ENCODE peak calls at places on chromosome 7, in five cellular contexts. E is stomach, Q is adrenal gland, G is vagina, H is A549. V is an unnamed sample.

GRCh38 chr7:121003986-121004685 is 15.6 kb downstream of the CPED1 start:
- DNase-seq in E (no peak), H (no peak), G (no peak), Q (no peak), V (no peak)

GRCh38 chr7:148852272-148852671 is 31.8 kb downstream of the EZH2 start:
- DNase-seq in E (no peak), Q (no peak), H (no peak), G (no peak), V (no peak)

GRCh38 chr7:95509199-95509598 is 23.5 kb downstream of the ASB4 start:
- DNase-seq in Q (peak), G (no peak), E (no peak), H (no peak), V (no peak)

GRCh38 chr7:137961200-137962177 is 40.4 kb downstream of the CREB3L2 start:
- DNase-seq in H (no peak), G (no peak), E (no peak), Q (no peak), V (peak)

GRCh38 chr7:137337902-137338301 is 5.6 kb downstream of the PTN start:
- DNase-seq in Q (no peak), G (no peak), H (no peak), E (no peak), V (no peak)

GRCh38 chr7:118946283-118946682 is 721.8 kb downstream of the ANKRD7 start:
- DNase-seq in H (no peak), Q (no peak), E (no peak), G (no peak), V (no peak)

GRCh38 chr7:29381206-29382094 is 182.2 kb upstream of the PRR15 start:
- DNase-seq in Q (no peak), G (no peak), E (no peak), H (no peak), V (no peak)

GRCh38 chr7:133853706-133854276 is 273.3 kb upstream of the LRGUK start:
- DNase-seq in H (peak), G (no peak), Q (no peak), E (peak), V (peak)

GRCh38 chr7:29255839-29256782 is 61.5 kb downstream of the CHN2 start:
- DNase-seq in H (no peak), Q (no peak), E (no peak), G (no peak), V (peak)

GRCh38 chr7:135335628-135336139 is 102.0 kb downstream of the STRA8 start:
- DNase-seq in Q (peak), G (no peak), H (peak), E (peak), V (peak)

GRCh38 chr7:133330085-133330484 is 77.2 kb downstream of the EXOC4 start:
- DNase-seq in E (no peak), G (no peak), Q (no peak), H (no peak), V (no peak)

GRCh38 chr7:101924171-101924570 is 106.7 kb downstream of the CUX1 start:
- DNase-seq in E (no peak), H (no peak), Q (no peak), G (no peak), V (peak)

GRCh38 chr7:149147730-149148653 is 739 bp downstream of the ZNF398 start:
- DNase-seq in H (peak), Q (peak), E (peak), G (no peak), V (peak)

GRCh38 chr7:116525298-116525912 is 569 bp downstream of the CAV1 start:
- DNase-seq in Q (no peak), G (no peak), E (peak), H (no peak), V (peak)

GRCh38 chr7:52749880-52750279 is 285.6 kb upstream of the POM121L12 start:
- DNase-seq in H (no peak), G (no peak), Q (no peak), E (no peak), V (no peak)

GRCh38 chr7:25124485-25125136 is 449 bp downstream of the CYCS start:
- DNase-seq in E (no peak), H (no peak), G (peak), Q (no peak), V (peak)

GRCh38 chr7:25121599-25121998 is 3.5 kb downstream of the CYCS start:
- DNase-seq in E (no peak), H (no peak), Q (no peak), G (no peak), V (no peak)

GRCh38 chr7:25122373-25122772 is 2.7 kb downstream of the CYCS start:
- DNase-seq in G (no peak), H (no peak), E (no peak), Q (no peak), V (no peak)

GRCh38 chr7:25125137-25125946 is at the start of gene CYCS:
- DNase-seq in Q (peak), H (peak), E (peak), G (peak), V (peak)
- TF ChIP-seq POLR2A in Q (peak), H (peak), E (no peak), G (peak), V (peak)

GRCh38 chr7:100130608-100131453 is 4.1 kb downstream of the MBLAC1 start:
- DNase-seq in G (no peak), E (peak), Q (peak), H (peak), V (peak)
- TF ChIP-seq POLR2A in G (no peak), E (no peak), Q (peak), H (no peak), V (no peak)

DNA sequence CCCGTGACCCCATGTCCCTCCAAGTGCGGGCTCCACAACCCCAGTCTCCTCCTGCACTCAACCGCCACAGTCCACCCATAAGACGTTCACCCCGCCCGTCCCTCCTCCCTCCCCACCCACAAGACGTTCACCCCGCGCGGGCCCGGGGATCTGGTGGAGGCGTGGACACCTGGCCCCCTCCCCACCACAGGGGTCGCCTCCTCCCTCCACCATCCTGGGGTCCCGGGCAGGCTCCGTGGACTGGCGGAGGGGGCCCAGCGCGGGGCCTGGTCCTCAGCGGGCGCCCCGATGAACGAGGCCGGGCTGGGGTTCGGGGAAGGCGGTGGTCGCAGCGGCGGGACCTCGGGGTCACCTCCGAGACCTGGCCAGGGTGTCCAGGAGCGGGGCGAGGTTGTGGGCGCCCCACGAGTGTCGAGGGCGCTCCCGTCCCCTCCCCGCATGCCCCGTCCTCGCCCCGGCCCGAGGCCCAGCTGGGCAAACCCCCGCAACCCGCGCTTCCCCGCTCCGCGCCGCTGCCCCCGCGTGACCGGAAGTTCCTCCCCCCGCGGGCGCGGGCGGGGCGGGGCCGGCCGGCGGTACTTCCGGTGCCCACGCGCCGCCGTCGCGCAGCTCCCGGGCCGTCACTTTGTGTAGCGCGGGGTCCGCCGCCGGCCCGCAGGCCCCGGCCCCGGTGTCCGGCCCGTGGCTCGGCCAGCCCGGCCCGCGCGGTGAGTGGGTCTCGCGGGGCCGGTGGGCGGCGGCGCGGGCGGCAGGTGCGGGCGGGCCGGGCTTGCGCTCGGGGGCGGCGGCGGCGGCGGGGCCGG is at the start of gene ZNF316:
- DNase-seq in G (no peak), Q (peak), E (peak), H (peak), V (peak)
- TF ChIP-seq POLR2A in G (peak), Q (peak), E (no peak), H (peak), V (peak)

DNA sequence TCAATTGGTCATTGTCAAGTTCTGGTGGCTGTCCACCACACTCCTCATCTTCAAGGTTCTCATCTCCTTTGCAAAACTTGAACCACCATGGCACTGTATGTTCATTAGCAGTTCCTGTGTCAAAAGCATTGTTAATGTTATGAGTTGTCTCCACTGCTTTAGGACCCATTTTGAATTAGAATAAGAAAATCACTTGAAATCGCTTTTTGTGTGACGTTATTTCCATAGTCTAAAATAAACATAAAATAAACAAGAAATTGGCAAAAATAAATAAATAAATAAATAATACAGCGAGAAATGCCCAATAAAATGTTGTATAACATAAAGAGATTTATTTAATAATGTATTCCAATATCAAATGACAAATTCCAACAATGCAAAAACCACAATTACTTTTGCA is 195.5 kb upstream of the CDC14C start:
- DNase-seq in Q (no peak), E (no peak), G (no peak), H (no peak), V (no peak)
- TF ChIP-seq POLR2A in Q (no peak), E (no peak), G (no peak), H (no peak), V (no peak)

GRCh38 chr7:43727494-43727893 is 1.8 kb downstream of the COA1 start:
- DNase-seq in E (no peak), Q (no peak), H (no peak), G (no peak), V (no peak)

GRCh38 chr7:43726466-43726865 is 2.9 kb downstream of the COA1 start:
- DNase-seq in H (no peak), E (no peak), Q (no peak), G (no peak), V (no peak)

GRCh38 chr7:43727003-43727402 is 2.3 kb downstream of the COA1 start:
- DNase-seq in E (no peak), H (no peak), G (no peak), Q (no peak), V (no peak)

GRCh38 chr7:43729924-43730248 is 563 bp upstream of the COA1 start:
- DNase-seq in H (no peak), E (no peak), Q (no peak), G (no peak), V (no peak)

GRCh38 chr7:43729214-43729923 is at the start of gene COA1:
- DNase-seq in Q (peak), E (peak), G (no peak), H (peak), V (peak)
- TF ChIP-seq POLR2A in Q (peak), E (no peak), G (no peak), H (peak), V (peak)

DNA sequence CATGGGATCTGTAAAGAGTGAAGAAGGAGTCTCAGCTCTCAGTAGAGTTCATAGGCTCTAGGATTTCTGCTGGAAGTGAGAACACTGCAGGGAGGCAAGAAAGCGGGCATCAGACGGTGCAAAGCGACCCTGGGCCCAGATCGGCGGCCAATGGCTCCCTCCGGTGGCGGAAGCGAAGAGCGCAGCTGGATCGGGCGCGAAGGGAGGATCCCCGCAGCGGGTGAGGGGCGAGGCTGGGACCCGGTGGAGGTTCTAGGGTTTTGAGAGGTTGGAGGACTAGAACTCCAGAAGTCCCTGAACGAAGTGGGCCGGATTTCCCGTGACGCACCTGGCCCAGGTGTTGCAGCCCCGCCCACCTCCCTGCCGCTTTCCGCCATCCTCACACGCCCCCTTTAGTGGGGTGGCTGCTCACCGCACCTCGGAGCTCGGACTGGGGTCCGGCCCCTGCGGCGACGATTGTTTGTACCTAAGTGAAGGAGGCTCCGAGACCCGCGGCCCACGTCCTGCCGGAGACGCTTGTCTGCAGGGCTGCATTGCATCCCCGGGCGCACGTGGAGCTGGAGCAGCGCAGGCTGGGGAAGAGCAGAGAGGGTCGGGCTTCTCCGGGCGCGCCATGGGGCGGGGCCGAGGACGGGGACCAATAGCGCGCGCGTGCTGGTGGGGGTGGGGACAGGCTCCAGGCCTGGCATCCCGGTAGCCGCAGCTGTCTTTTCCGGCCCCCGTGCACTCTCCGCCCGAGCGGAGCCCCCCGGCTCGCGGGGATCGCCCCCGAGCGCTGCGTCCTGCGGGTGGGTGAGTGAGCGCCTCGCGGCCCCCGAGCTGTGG is at the start of gene SLC12A9:
- DNase-seq in Q (peak), G (no peak), E (peak), H (peak), V (peak)
- TF ChIP-seq POLR2A in Q (peak), G (peak), E (no peak), H (peak), V (no peak)

V was measured in erythroblast.